ENCODE peak calls at places on chromosomes 2 and 18, in nine cellular contexts. X is ovary, D is HFFc6, T is hepatocyte, N is coronary artery, W is AG10803, H is heart right ventricle, L is HL-60, Y is GM12878. Z is an unnamed sample.

GRCh38 chr18:44579028-44579692 is 101.5 kb upstream of the SETBP1 start:
- DNase-seq in X (no peak), D (peak), T (peak), N (no peak), W (no peak), H (no peak), L (no peak), Y (no peak), Z (no peak)

GRCh38 chr2:49753344-49753930 is 599.1 kb upstream of the FSHR start:
- DNase-seq in X (no peak), D (no peak), T (peak), N (no peak), W (no peak), H (no peak), L (no peak), Y (no peak), Z (no peak)

GRCh38 chr2:98470851-98471255 is 26.2 kb downstream of the INPP4A start:
- DNase-seq in X (no peak), D (no peak), T (no peak), N (no peak), W (no peak), H (no peak), L (no peak), Y (no peak), Z (no peak)

GRCh38 chr2:12014088-12014960 is 267.9 kb downstream of the LPIN1 start:
- DNase-seq in X (no peak), D (peak), T (no peak), N (no peak), W (peak), H (peak), L (peak), Y (no peak), Z (no peak)

GRCh38 chr2:105038383-105039061 is 653 bp downstream of the MRPS9 start:
- DNase-seq in X (no peak), D (no peak), T (no peak), N (no peak), W (peak), H (no peak), L (no peak), Y (no peak), Z (no peak)

GRCh38 chr2:113676651-113677050 is 49.6 kb downstream of the RABL2A start:
- DNase-seq in X (no peak), D (no peak), T (no peak), N (no peak), W (no peak), H (no peak), L (no peak), Y (no peak), Z (no peak)

GRCh38 chr2:226116346-226116745 is 683.3 kb downstream of the IRS1 start:
- DNase-seq in X (no peak), D (no peak), T (no peak), N (no peak), W (no peak), H (no peak), L (no peak), Y (no peak), Z (no peak)

GRCh38 chr2:183028108-183028507 is 10.1 kb downstream of the NCKAP1 start:
- DNase-seq in X (no peak), D (no peak), T (no peak), N (no peak), W (no peak), H (no peak), L (no peak), Y (no peak), Z (no peak)

GRCh38 chr2:30272761-30273573 is 41.6 kb downstream of the LBH start:
- DNase-seq in X (no peak), D (peak), T (peak), N (peak), W (peak), H (no peak), L (no peak), Y (no peak), Z (no peak)

GRCh38 chr18:59823611-59824195 is 76.1 kb upstream of the PMAIP1 start:
- DNase-seq in X (peak), D (peak), T (peak), N (no peak), W (peak), H (peak), L (no peak), Y (no peak), Z (peak)

GRCh38 chr2:73611867-73612266 is 30.4 kb downstream of the NAT8 start:
- DNase-seq in X (no peak), D (no peak), T (no peak), N (no peak), W (no peak), H (no peak), L (no peak), Y (no peak), Z (no peak)

GRCh38 chr2:157307021-157307420 is 18.6 kb downstream of the ERMN start:
- DNase-seq in X (no peak), D (peak), T (no peak), N (no peak), W (peak), H (no peak), L (no peak), Y (no peak), Z (no peak)

GRCh38 chr2:2573658-2574293 is 242.7 kb upstream of the MYT1L start:
- DNase-seq in X (no peak), D (peak), T (no peak), N (no peak), W (no peak), H (no peak), L (no peak), Y (peak), Z (no peak)

GRCh38 chr18:34222025-34222395 is 2.7 kb downstream of the NOL4 start:
- DNase-seq in X (no peak), D (no peak), T (peak), N (no peak), W (no peak), H (no peak), L (no peak), Y (no peak), Z (peak)

GRCh38 chr18:8121942-8122480 is 487.2 kb upstream of the RAB12 start:
- DNase-seq in X (no peak), D (peak), T (peak), N (no peak), W (peak), H (no peak), L (no peak), Y (no peak), Z (no peak)

GRCh38 chr2:240250985-240251847 is 110.8 kb upstream of the OTOS start:
- DNase-seq in X (peak), D (peak), T (peak), N (peak), W (peak), H (peak), L (no peak), Y (no peak), Z (peak)

GRCh38 chr2:63652063-63652985 is 63.6 kb downstream of the MDH1 start:
- DNase-seq in X (no peak), D (no peak), T (no peak), N (no peak), W (no peak), H (no peak), L (no peak), Y (no peak), Z (no peak)

GRCh38 chr18:79746730-79747129 is 51.0 kb upstream of the KCNG2 start:
- DNase-seq in X (no peak), D (no peak), T (no peak), N (no peak), W (no peak), H (no peak), L (no peak), Y (no peak), Z (no peak)

GRCh38 chr2:232875256-232876070 is 5.4 kb downstream of the SNORC start:
- DNase-seq in X (peak), D (no peak), T (peak), N (no peak), W (no peak), H (no peak), L (no peak), Y (no peak), Z (no peak)
- TF ChIP-seq CTCF in X (no peak), D (no peak), T (no peak), N (no peak), W (peak), H (no peak), L (no peak), Y (no peak), Z (no peak)

DNA sequence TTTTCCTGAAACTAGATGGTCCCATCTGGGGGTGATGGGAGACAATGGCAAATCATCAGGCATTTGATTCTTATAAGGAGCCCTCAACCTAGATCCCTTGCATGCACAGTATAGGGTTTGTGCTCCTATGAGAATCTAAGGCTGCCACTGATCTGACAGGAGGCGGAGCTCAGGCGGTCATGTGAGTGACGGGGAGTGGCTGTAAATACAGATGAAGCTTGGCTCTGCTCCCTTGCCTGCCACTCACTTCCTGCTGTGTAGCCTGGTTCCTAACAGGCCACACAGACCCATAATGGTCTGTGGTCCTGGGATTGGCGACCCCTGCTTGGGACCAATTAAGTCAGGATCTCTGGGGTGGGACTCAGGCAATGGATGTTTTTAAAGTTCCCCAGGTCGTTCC is 293.4 kb downstream of the ZNF521 start:
- DNase-seq in X (no peak), D (no peak), T (no peak), N (no peak), W (no peak), H (no peak), L (no peak), Y (no peak), Z (no peak)
- TF ChIP-seq CTCF in X (no peak), D (no peak), T (no peak), N (no peak), W (no peak), H (no peak), L (no peak), Y (no peak), Z (no peak)

GRCh38 chr2:228048838-228049490 is 132.5 kb downstream of the SPHKAP start:
- DNase-seq in X (no peak), D (peak), T (peak), N (no peak), W (peak), H (peak), L (peak), Y (no peak), Z (peak)
- TF ChIP-seq CTCF in X (no peak), D (peak), T (peak), N (no peak), W (peak), H (peak), L (no peak), Y (peak), Z (peak)

GRCh38 chr2:54052825-54053718 is 62.3 kb upstream of the ACYP2 start:
- DNase-seq in X (no peak), D (peak), T (no peak), N (no peak), W (no peak), H (no peak), L (no peak), Y (no peak), Z (no peak)
- TF ChIP-seq CTCF in X (no peak), D (peak), T (no peak), N (no peak), W (peak), H (no peak), L (no peak), Y (peak), Z (peak)

DNA sequence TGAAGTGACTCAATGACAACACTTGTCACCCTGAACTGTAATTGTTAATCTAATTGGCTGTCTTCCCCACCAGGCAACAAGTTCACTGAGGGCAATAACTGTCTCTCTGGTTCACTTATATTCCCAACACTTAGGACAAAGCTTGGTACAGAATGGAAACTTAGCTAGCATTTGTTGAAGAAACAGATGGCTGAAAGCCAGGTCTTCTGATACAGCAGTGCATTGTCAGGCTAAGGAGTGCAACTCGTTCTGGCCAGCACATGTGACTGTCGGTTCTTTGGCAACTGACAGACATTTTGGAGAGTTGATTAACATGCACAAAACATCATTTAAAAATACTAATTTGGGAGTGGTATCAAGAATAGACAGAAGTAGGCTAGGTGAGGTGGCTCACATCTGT is 14.6 kb upstream of the DNAJC27 start:
- DNase-seq in X (no peak), D (no peak), T (peak), N (no peak), W (peak), H (peak), L (no peak), Y (no peak), Z (no peak)
- TF ChIP-seq CTCF in X (no peak), D (no peak), T (no peak), N (no peak), W (no peak), H (no peak), L (no peak), Y (no peak), Z (no peak)

DNA sequence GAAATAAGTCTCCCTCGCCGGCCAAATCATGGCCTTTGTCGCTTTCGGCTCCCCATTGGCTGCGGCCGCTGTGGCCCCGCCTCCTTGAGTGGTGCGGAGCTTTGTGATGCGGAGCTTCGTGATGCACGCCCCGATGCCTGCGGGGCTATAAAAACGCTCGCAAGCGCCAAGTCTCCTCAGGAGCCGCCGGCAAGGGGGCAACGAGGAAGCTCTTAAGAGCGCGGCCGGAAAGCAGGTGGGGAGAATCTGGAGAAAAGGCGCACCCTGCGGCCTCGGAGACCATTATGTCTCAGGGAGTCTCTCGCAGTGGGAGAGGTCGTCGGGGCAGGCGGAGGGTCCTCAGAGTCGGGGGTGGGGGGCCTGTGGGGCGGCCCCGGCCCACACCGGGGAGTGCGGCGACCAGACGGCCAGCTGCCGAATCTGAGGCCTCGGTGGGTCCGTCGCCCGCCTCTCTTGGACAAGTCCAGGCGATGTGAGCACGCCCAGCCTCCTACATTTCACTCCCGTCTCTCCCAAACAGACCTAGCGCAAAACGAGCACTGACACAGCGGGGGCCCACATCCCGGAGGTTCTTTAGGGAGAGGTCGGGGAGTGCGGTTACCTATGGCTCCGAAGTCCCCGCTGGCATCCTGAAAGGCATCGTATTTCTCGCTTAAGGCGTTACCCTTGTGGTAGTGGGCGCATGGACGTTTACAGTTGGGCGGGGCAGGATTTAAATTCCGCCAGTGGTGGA is at the start of gene CABYR:
- DNase-seq in X (peak), D (peak), T (peak), N (peak), W (peak), H (peak), L (no peak), Y (peak), Z (peak)
- TF ChIP-seq CTCF in X (no peak), D (no peak), T (no peak), N (no peak), W (no peak), H (no peak), L (no peak), Y (no peak), Z (no peak)

GRCh38 chr18:58584219-58585127 is 44.4 kb downstream of the ALPK2 start:
- DNase-seq in X (no peak), D (peak), T (no peak), N (no peak), W (peak), H (no peak), L (no peak), Y (no peak), Z (no peak)
- TF ChIP-seq CTCF in X (no peak), D (peak), T (no peak), N (no peak), W (no peak), H (no peak), L (no peak), Y (no peak), Z (no peak)

GRCh38 chr2:119223521-119224390 is at the start of gene STEAP3:
- DNase-seq in X (peak), D (peak), T (peak), N (peak), W (peak), H (peak), L (peak), Y (no peak), Z (peak)

GRCh38 chr2:119221609-119222008 is 2.0 kb upstream of the STEAP3 start:
- DNase-seq in X (no peak), D (no peak), T (no peak), N (no peak), W (no peak), H (no peak), L (no peak), Y (no peak), Z (no peak)

GRCh38 chr2:119224391-119224972 is 848 bp downstream of the STEAP3 start:
- DNase-seq in X (no peak), D (no peak), T (no peak), N (no peak), W (no peak), H (no peak), L (no peak), Y (no peak), Z (no peak)

GRCh38 chr2:119222213-119222612 is 1.4 kb upstream of the STEAP3 start:
- DNase-seq in X (no peak), D (no peak), T (no peak), N (no peak), W (no peak), H (no peak), L (no peak), Y (no peak), Z (no peak)

GRCh38 chr2:119222863-119223520 is 642 bp upstream of the STEAP3 start:
- DNase-seq in X (no peak), D (no peak), T (no peak), N (no peak), W (no peak), H (no peak), L (no peak), Y (no peak), Z (no peak)
- TF ChIP-seq CTCF in X (no peak), D (no peak), T (no peak), N (no peak), W (no peak), H (no peak), L (no peak), Y (no peak), Z (no peak)

GRCh38 chr18:61694236-61694635 is 198.6 kb downstream of the RNF152 start:
- DNase-seq in X (no peak), D (no peak), T (no peak), N (no peak), W (no peak), H (no peak), L (no peak), Y (no peak), Z (no peak)
- TF ChIP-seq CTCF in X (no peak), D (no peak), T (no peak), N (no peak), W (no peak), H (no peak), L (no peak), Y (no peak), Z (no peak)

GRCh38 chr2:232133078-232133477 is 171.6 kb downstream of the DIS3L2 start:
- DNase-seq in X (no peak), D (no peak), T (no peak), N (no peak), W (no peak), H (no peak), L (no peak), Y (no peak), Z (no peak)
- TF ChIP-seq CTCF in X (no peak), D (peak), T (no peak), N (no peak), W (peak), H (no peak), L (no peak), Y (peak), Z (no peak)